ENCODE peak calls at places on chromosome 10, in nine cellular contexts. E is small intestine, R is nephron progenitor cell, U is HepG2, T is mesendoderm, N is COR-L47, O is dermis microvascular lymphatic vessel endothelial cell, K is aorta, F is T-cell. A is an unnamed sample.
A peak's percentile ranks its signal among the peaks of the same experiment; 100 is the strongest.

GRCh38 chr10:3432089-3432488 is 259.5 kb upstream of the PITRM1 start:
- DNase-seq in O (no peak), K (no peak), R (no peak), F (no peak), E (no peak), N (no peak), T (no peak), U (no peak), A (no peak)

GRCh38 chr10:33279276-33279675 is 55.2 kb downstream of the NRP1 start:
- DNase-seq in R (no peak), O (no peak), E (no peak), T (peak; percentile 33), N (no peak), K (no peak), F (no peak), U (no peak), A (no peak)

GRCh38 chr10:132470306-132471124 is 67.1 kb upstream of the INPP5A start:
- DNase-seq in O (no peak), K (peak; percentile 27), N (no peak), T (no peak), E (no peak), R (peak; percentile 1), F (no peak), U (no peak), A (peak; percentile 26)

GRCh38 chr10:125626671-125627070 is 56.3 kb downstream of the TEX36 start:
- DNase-seq in O (peak; percentile 49), T (peak; percentile 36), F (no peak), U (no peak), R (no peak), E (no peak), N (no peak), K (no peak), A (no peak)

GRCh38 chr10:47243791-47244190 is 56.2 kb upstream of the GDF10 start:
- DNase-seq in T (no peak), K (peak; percentile 53), O (no peak), F (no peak), R (no peak), E (no peak), U (no peak), N (no peak), A (no peak)

GRCh38 chr10:15630353-15630752 is 89.4 kb downstream of the ITGA8 start:
- DNase-seq in T (no peak), N (no peak), U (no peak), O (peak; percentile 96), K (no peak), R (no peak), E (no peak), F (no peak), A (no peak)

GRCh38 chr10:11505636-11506035 is 105.8 kb downstream of the USP6NL start:
- DNase-seq in K (no peak), N (no peak), E (no peak), U (no peak), F (no peak), T (no peak), R (no peak), O (no peak), A (no peak)

GRCh38 chr10:14039968-14040668 is 290.6 kb downstream of the FRMD4A start:
- DNase-seq in K (no peak), R (no peak), T (peak; percentile 57), N (no peak), E (no peak), O (no peak), F (no peak), U (no peak), A (no peak)

GRCh38 chr10:89283988-89284475 is 17.8 kb upstream of the IFIT2 start:
- DNase-seq in E (peak; percentile 20), N (peak; percentile 18), U (peak; percentile 16), R (peak; percentile 15), T (peak; percentile 85), F (no peak), K (peak; percentile 76), O (no peak), A (peak; percentile 42)

GRCh38 chr10:106661133-106661766 is 503.3 kb downstream of the SORCS1 start:
- DNase-seq in U (no peak), O (no peak), N (no peak), E (no peak), R (no peak), F (no peak), T (no peak), K (no peak), A (no peak)

A was measured in astrocyte of the cerebellum.